ENCODE peak calls at places on chromosomes 6 and 20, in nine cellular contexts. L is AG08396; P is fibroblast of lung; M is CD8-positive, alpha-beta T cell; U is posterior cingulate gyrus; Y is stimulated activated CD8-positive, alpha-beta memory T cell treated with anti-CD3 and anti-CD28 coated beads, Interleukin-15, amount 100 ng/mL, for 48 hours; R is hippocampal formation; Q is GM20000; E is anterior cingulate cortex. H is an unnamed sample.

GRCh38 chr20:35700625-35701148 is 1.5 kb downstream of the ROMO1 start:
- DNase-seq in L (no peak), P (no peak), M (no peak), U (no peak), Y (no peak), R (no peak), Q (no peak), E (no peak), H (no peak)

GRCh38 chr6:31622678-31623077 is 2.2 kb downstream of the PRRC2A start:
- DNase-seq in L (no peak), P (no peak), M (no peak), U (no peak), Y (no peak), R (no peak), Q (no peak), E (no peak), H (no peak)

GRCh38 chr6:137811912-137812553 is 55.0 kb upstream of the TNFAIP3 start:
- DNase-seq in L (no peak), P (no peak), M (no peak), U (no peak), Y (no peak), R (no peak), Q (no peak), E (no peak), H (no peak)

GRCh38 chr6:1894954-1895353 is 285.2 kb downstream of the FOXC1 start:
- DNase-seq in L (no peak), P (peak; percentile 46), M (no peak), U (no peak), Y (no peak), R (no peak), Q (no peak), E (no peak), H (no peak)

GRCh38 chr20:47973519-47974233 is 188.4 kb upstream of the SULF2 start:
- DNase-seq in L (no peak), P (peak; percentile 58), M (no peak), U (no peak), Y (no peak), R (no peak), Q (no peak), E (no peak), H (no peak)

GRCh38 chr6:34115396-34116314 is 30.2 kb downstream of the GRM4 start:
- DNase-seq in L (peak; percentile 44), P (peak; percentile 5), M (no peak), U (no peak), Y (no peak), R (no peak), Q (peak; percentile 53), E (no peak), H (no peak)

GRCh38 chr20:25005661-25006060 is 13.1 kb upstream of the APMAP start:
- DNase-seq in L (no peak), P (no peak), M (no peak), U (no peak), Y (no peak), R (no peak), Q (no peak), E (no peak), H (no peak)

GRCh38 chr6:147507162-147508072 is 1.1 kb upstream of the SAMD5 start:
- DNase-seq in L (peak; percentile 32), P (peak; percentile 13), M (no peak), U (no peak), Y (no peak), R (no peak), Q (peak; percentile 40), E (no peak), H (no peak)

GRCh38 chr20:48656120-48656519 is 171.7 kb downstream of the PREX1 start:
- DNase-seq in L (no peak), P (no peak), M (no peak), U (no peak), Y (no peak), R (no peak), Q (no peak), E (no peak), H (no peak)

GRCh38 chr20:36346256-36346655 is 40.1 kb downstream of the DLGAP4 start:
- DNase-seq in L (no peak), P (no peak), M (no peak), U (no peak), Y (no peak), R (no peak), Q (no peak), E (no peak), H (no peak)

GRCh38 chr20:19932170-19932667 is 84.9 kb upstream of the NAA20 start:
- DNase-seq in L (peak; percentile 67), P (peak; percentile 91), M (no peak), U (no peak), Y (no peak), R (no peak), Q (no peak), E (no peak), H (peak; percentile 87)

GRCh38 chr6:17983712-17984111 is 3.7 kb downstream of the KIF13A start:
- DNase-seq in L (no peak), P (no peak), M (no peak), U (no peak), Y (no peak), R (no peak), Q (no peak), E (no peak), H (no peak)

GRCh38 chr6:16391451-16391912 is 153.1 kb downstream of the GMPR start:
- DNase-seq in L (no peak), P (peak; percentile 67), M (no peak), U (no peak), Y (no peak), R (no peak), Q (no peak), E (no peak), H (no peak)

GRCh38 chr6:24408719-24409410 is 6.1 kb downstream of the MRS2 start:
- DNase-seq in L (no peak), P (no peak), M (no peak), U (no peak), Y (no peak), R (no peak), Q (peak; percentile 68), E (no peak), H (no peak)

GRCh38 chr6:112065426-112065986 is 11.6 kb downstream of the CCN6 start:
- DNase-seq in L (no peak), P (no peak), M (no peak), U (no peak), Y (no peak), R (no peak), Q (no peak), E (no peak), H (no peak)

GRCh38 chr20:20022498-20022897 is 5.3 kb downstream of the NAA20 start:
- DNase-seq in L (no peak), P (no peak), M (no peak), U (no peak), Y (no peak), R (no peak), Q (peak; percentile 62), E (no peak), H (no peak)

GRCh38 chr6:146582857-146583256 is 15.9 kb upstream of the ADGB start:
- DNase-seq in L (no peak), P (peak; percentile 3), M (no peak), U (no peak), Y (no peak), R (peak; percentile 23), Q (no peak), E (no peak), H (no peak)

GRCh38 chr6:156131221-156131903 is 645.8 kb upstream of the ARID1B start:
- DNase-seq in L (no peak), P (no peak), M (no peak), U (no peak), Y (no peak), R (no peak), Q (peak; percentile 28), E (no peak), H (no peak)

GRCh38 chr6:63589955-63590411 is 17.7 kb downstream of the LOC128125822 start:
- DNase-seq in L (no peak), P (no peak), M (no peak), U (no peak), Y (no peak), R (no peak), Q (no peak), E (no peak), H (no peak)

GRCh38 chr20:10861619-10862018 is 187.8 kb upstream of the JAG1 start:
- DNase-seq in L (no peak), P (peak; percentile 74), M (no peak), U (no peak), Y (no peak), R (no peak), Q (no peak), E (no peak), H (no peak)

GRCh38 chr6:119446623-119447008 is 97.1 kb upstream of the MAN1A1 start:
- DNase-seq in L (peak; percentile 17), P (peak; percentile 93), M (no peak), U (no peak), Y (no peak), R (no peak), Q (no peak), E (no peak), H (peak; percentile 61)

GRCh38 chr6:132716238-132716637 is 2.4 kb upstream of the VNN1 start:
- DNase-seq in L (no peak), P (no peak), M (no peak), U (no peak), Y (no peak), R (no peak), Q (no peak), E (no peak), H (no peak)

GRCh38 chr6:90739339-90739738 is 152.5 kb upstream of the MAP3K7 start:
- DNase-seq in L (no peak), P (no peak), M (no peak), U (no peak), Y (no peak), R (no peak), Q (no peak), E (no peak), H (no peak)

GRCh38 chr6:47188588-47189021 is 121.1 kb downstream of the TNFRSF21 start:
- DNase-seq in L (peak; percentile 23), P (peak; percentile 87), M (no peak), U (no peak), Y (no peak), R (no peak), Q (no peak), E (no peak), H (no peak)

GRCh38 chr20:49620364-49621240 is 52.7 kb upstream of the PTGIS start:
- DNase-seq in L (no peak), P (no peak), M (no peak), U (no peak), Y (peak; percentile 36), R (no peak), Q (peak; percentile 83), E (no peak), H (no peak)

GRCh38 chr6:143079325-143079640 is 18.6 kb downstream of the AIG1 start:
- DNase-seq in L (no peak), P (no peak), M (no peak), U (no peak), Y (no peak), R (no peak), Q (no peak), E (no peak), H (no peak)

GRCh38 chr20:49821850-49822249 is 9.2 kb downstream of the SLC9A8 start:
- DNase-seq in L (peak; percentile 68), P (peak; percentile 81), M (no peak), U (no peak), Y (no peak), R (no peak), Q (no peak), E (no peak), H (peak; percentile 47)

GRCh38 chr6:117989086-117989485 is 82.0 kb downstream of the SLC35F1 start:
- DNase-seq in L (no peak), P (no peak), M (no peak), U (no peak), Y (no peak), R (peak; percentile 37), Q (no peak), E (no peak), H (no peak)

GRCh38 chr6:3205913-3206312 is 21.5 kb downstream of the TUBB2B start:
- DNase-seq in L (no peak), P (peak; percentile 97), M (no peak), U (no peak), Y (no peak), R (no peak), Q (no peak), E (peak; percentile 5), H (peak; percentile 91)